ENCODE peak calls at places on chromosome 10, in nine cellular contexts. Y is A549, K is left ventricle myocardium inferior, G is SK-N-SH, L is hepatocyte, O is lower lobe of right lung, B is IMR-90, I is stomach, R is fibroblast of lung. E is an unnamed sample. For H3K9me3, the result is how much of the 10 kb centered on the place peaks cover.

GRCh38 chr10:47299989-47300931 is at the start of gene GDF10:
- DNase-seq in K (no peak), L (peak), Y (no peak), R (peak), G (peak), B (no peak), I (no peak), O (no peak), E (no peak)

GRCh38 chr10:116833986-116834760 is 15.1 kb upstream of the ENO4 start:
- DNase-seq in L (peak), B (no peak), Y (no peak), R (no peak), O (no peak), K (no peak), G (no peak), I (no peak), E (no peak)

GRCh38 chr10:116271593-116272496 is 1.2 kb downstream of the GFRA1 start:
- DNase-seq in O (no peak), Y (peak), B (peak), L (peak), G (peak), I (no peak), K (peak), R (peak), E (no peak)

GRCh38 chr10:90862908-90863514 is 5.2 kb upstream of the HTR7 start:
- DNase-seq in O (no peak), Y (peak), K (no peak), G (peak), R (peak), I (no peak), L (peak), B (peak), E (peak)

GRCh38 chr10:96695366-96695765 is 24.9 kb downstream of the PIK3AP1 start:
- DNase-seq in L (no peak), G (no peak), B (peak), I (no peak), O (no peak), Y (no peak), K (no peak), R (no peak), E (no peak)

GRCh38 chr10:15316877-15317464 is 54.1 kb downstream of the FAM171A1 start:
- DNase-seq in I (no peak), O (no peak), L (no peak), Y (no peak), R (no peak), B (no peak), G (no peak), K (no peak), E (no peak)

GRCh38 chr10:128823201-128823600 is 643.8 kb upstream of the MGMT start:
- DNase-seq in Y (no peak), I (no peak), L (no peak), G (no peak), R (no peak), K (no peak), O (no peak), B (no peak), E (no peak)

GRCh38 chr10:79068203-79068561 is 584 bp upstream of the ZMIZ1 start:
- DNase-seq in L (peak), B (no peak), K (no peak), O (no peak), G (no peak), I (no peak), R (no peak), Y (peak), E (no peak)

GRCh38 chr10:83164134-83164533 is 975.2 kb upstream of the GHITM start:
- DNase-seq in R (peak), I (no peak), O (no peak), B (no peak), Y (no peak), G (no peak), K (no peak), L (no peak), E (no peak)

GRCh38 chr10:71456631-71457030 is 59.9 kb downstream of the CDH23 start:
- DNase-seq in K (no peak), L (no peak), Y (no peak), G (no peak), B (no peak), I (no peak), O (no peak), R (no peak), E (no peak)

GRCh38 chr10:119659951-119660350 is 8.8 kb downstream of the BAG3 start:
- DNase-seq in O (no peak), B (no peak), L (peak), R (no peak), K (peak), Y (no peak), G (no peak), I (no peak), E (no peak)

GRCh38 chr10:34121125-34121973 is 693.7 kb downstream of the PARD3 start:
- DNase-seq in O (no peak), R (no peak), B (no peak), G (no peak), L (no peak), Y (no peak), K (no peak), I (no peak), E (no peak)

GRCh38 chr10:117198088-117198487 is 799 bp downstream of the KCNK18 start:
- DNase-seq in L (no peak), Y (no peak), O (no peak), B (no peak), R (no peak), G (no peak), I (no peak), K (no peak), E (no peak)

GRCh38 chr10:36676321-36677169 is 448.9 kb upstream of the ANKRD30A start:
- DNase-seq in I (no peak), G (peak), Y (no peak), L (no peak), B (peak), O (no peak), R (peak), K (no peak), E (no peak)

GRCh38 chr10:89393898-89394297 is 1.5 kb downstream of the IFIT1 start:
- DNase-seq in G (no peak), L (no peak), B (no peak), Y (no peak), I (no peak), R (no peak), K (no peak), O (no peak), E (no peak)

GRCh38 chr10:97612386-97612785 is 20.9 kb downstream of the MORN4 start:
- DNase-seq in G (peak), R (peak), K (no peak), B (peak), Y (peak), L (peak), O (no peak), I (no peak), E (peak)

GRCh38 chr10:115762029-115762428 is 511.0 kb downstream of the GFRA1 start:
- DNase-seq in K (no peak), L (no peak), O (no peak), B (peak), G (no peak), Y (no peak), I (no peak), R (peak), E (no peak)

GRCh38 chr10:34392641-34393170 is 422.4 kb downstream of the PARD3 start:
- DNase-seq in G (no peak), L (no peak), B (peak), K (no peak), O (no peak), R (no peak), Y (no peak), I (no peak), E (peak)

GRCh38 chr10:103855424-103855823 is at the start of gene SH3PXD2A:
- DNase-seq in G (peak), Y (peak), I (no peak), L (peak), K (peak), O (no peak), B (no peak), R (peak), E (no peak)

GRCh38 chr10:124701435-124701834 is 42.7 kb downstream of the FAM53B start:
- DNase-seq in L (no peak), O (peak), R (peak), B (peak), Y (no peak), K (peak), I (peak), G (no peak), E (no peak)

GRCh38 chr10:74255214-74255613 is 104.2 kb downstream of the ADK start:
- DNase-seq in K (no peak), B (no peak), I (no peak), L (no peak), Y (no peak), G (no peak), R (no peak), O (no peak), E (peak)

GRCh38 chr10:107163904-107164861 is at the start of gene SORCS1:
- DNase-seq in R (peak), L (peak), Y (no peak), K (peak), I (no peak), B (no peak), O (no peak), G (peak), E (no peak)

GRCh38 chr10:86650151-86650550 is 4.2 kb upstream of the OPN4 start:
- DNase-seq in L (no peak), O (no peak), Y (no peak), K (no peak), G (peak), B (no peak), R (no peak), I (peak), E (no peak)

GRCh38 chr10:86361134-86362128 is 5.2 kb downstream of the GRID1 start:
- DNase-seq in R (no peak), L (no peak), B (no peak), I (no peak), G (peak), Y (no peak), K (no peak), O (no peak), E (no peak)

GRCh38 chr10:31836569-31837406 is 91.8 kb downstream of the ARHGAP12 start:
- DNase-seq in R (peak), L (peak), Y (peak), O (no peak), I (no peak), G (peak), B (peak), K (no peak), E (peak)

GRCh38 chr10:132178885-132179545 is 7.7 kb upstream of the DPYSL4 start:
- DNase-seq in K (no peak), Y (no peak), O (no peak), R (no peak), L (no peak), G (no peak), B (no peak), I (no peak), E (no peak)

GRCh38 chr10:97456034-97456685 is 10.2 kb downstream of the ZDHHC16 start:
- DNase-seq in B (no peak), G (no peak), L (no peak), I (no peak), R (peak), K (no peak), O (no peak), Y (no peak), E (no peak)

GRCh38 chr10:119480667-119481066 is 61.9 kb downstream of the RGS10 start:
- DNase-seq in O (no peak), R (no peak), B (no peak), K (no peak), I (no peak), Y (no peak), L (no peak), G (no peak), E (peak)

GRCh38 chr10:126749030-126749655 is 78.7 kb upstream of the C10orf90 start:
- DNase-seq in Y (peak), G (peak), L (peak), I (peak), K (peak), B (peak), O (peak), R (peak), E (peak)

GRCh38 chr10:13218878-13219277 is 15.3 kb downstream of the UCMA start:
- DNase-seq in I (no peak), B (no peak), G (no peak), R (no peak), O (no peak), L (no peak), Y (no peak), K (no peak), E (no peak)

GRCh38 chr10:9209105-9209798 is 1154.8 kb downstream of the GATA3 start:
- DNase-seq in R (peak), I (peak), O (no peak), Y (peak), G (peak), K (peak), B (peak), L (peak), E (peak)

GRCh38 chr10:28382520-28383269 is 79.8 kb upstream of the MPP7 start:
- DNase-seq in K (no peak), O (no peak), L (peak), I (no peak), B (peak), R (peak), G (no peak), Y (no peak), E (no peak)

GRCh38 chr10:6713716-6714115 is 133.6 kb upstream of the PRKCQ start:
- DNase-seq in L (no peak), I (no peak), R (no peak), Y (no peak), K (no peak), O (no peak), G (no peak), B (peak), E (no peak)

GRCh38 chr10:18279202-18279601 is 139.0 kb downstream of the CACNB2 start:
- DNase-seq in R (peak), L (no peak), O (no peak), K (no peak), G (no peak), Y (no peak), B (peak), I (no peak), E (peak)

GRCh38 chr10:132229096-132229495 is 42.3 kb downstream of the DPYSL4 start:
- DNase-seq in O (no peak), K (no peak), I (no peak), R (no peak), B (no peak), Y (no peak), L (no peak), G (no peak), E (no peak)

GRCh38 chr10:76073524-76073923 is 642.1 kb downstream of the LRMDA start:
- DNase-seq in L (no peak), Y (no peak), G (no peak), O (no peak), R (peak), I (no peak), B (no peak), K (no peak), E (no peak)

GRCh38 chr10:119250641-119251314 is 43.4 kb downstream of the GRK5 start:
- DNase-seq in L (no peak), O (no peak), R (peak), K (no peak), I (no peak), Y (no peak), B (peak), G (no peak), E (peak)

GRCh38 chr10:99396471-99396870 is 34.0 kb downstream of the GOT1 start:
- DNase-seq in G (no peak), O (no peak), K (no peak), B (peak), Y (no peak), R (peak), L (peak), I (no peak), E (no peak)

GRCh38 chr10:43644252-43644651 is 4.4 kb downstream of the ZNF32 start:
- DNase-seq in I (no peak), O (no peak), B (peak), L (no peak), Y (no peak), K (no peak), G (no peak), R (peak), E (no peak)
- H3K9me3 ChIP-seq in I (half or more), O (half or more), B (under half), L (half or more), Y (half or more), K (half or more), G (under half), R (under half), E (under half)

GRCh38 chr10:77428776-77429395 is 208.7 kb downstream of the KCNMA1 start:
- DNase-seq in O (peak), K (no peak), L (peak), Y (peak), R (peak), G (no peak), B (peak), I (peak), E (peak)
- TF ChIP-seq CTCF in O (peak), K (peak), L (peak), Y (peak), R (peak), G (peak), B (peak), I (no peak), E (peak)

DNA sequence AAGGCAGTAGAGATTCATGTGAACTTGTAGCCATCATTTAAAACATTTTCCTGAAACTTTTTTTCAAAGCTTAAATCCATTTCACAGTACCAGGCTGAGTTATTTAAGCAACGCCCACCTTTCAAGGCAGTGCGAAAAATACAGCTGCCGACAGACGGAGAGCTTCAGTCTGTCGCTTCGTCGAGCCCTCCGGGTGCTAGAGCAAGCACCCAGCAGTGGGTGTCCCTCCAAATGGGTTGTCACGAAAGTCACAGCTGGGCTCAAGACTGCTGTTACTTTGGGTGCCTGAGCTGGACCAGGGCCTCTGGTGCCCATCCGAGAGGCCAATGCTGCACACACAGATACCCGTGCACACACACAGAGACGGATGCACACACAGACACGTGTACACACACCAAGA is 135.6 kb downstream of the TCERG1L start:
- DNase-seq in L (no peak), R (no peak), K (no peak), O (no peak), I (no peak), Y (no peak), B (no peak), G (no peak), E (no peak)
- H3K9me3 ChIP-seq in L (under half), R (under half), K (under half), O (under half), I (under half), Y (under half), B (half or more), G (under half), E (half or more)

DNA sequence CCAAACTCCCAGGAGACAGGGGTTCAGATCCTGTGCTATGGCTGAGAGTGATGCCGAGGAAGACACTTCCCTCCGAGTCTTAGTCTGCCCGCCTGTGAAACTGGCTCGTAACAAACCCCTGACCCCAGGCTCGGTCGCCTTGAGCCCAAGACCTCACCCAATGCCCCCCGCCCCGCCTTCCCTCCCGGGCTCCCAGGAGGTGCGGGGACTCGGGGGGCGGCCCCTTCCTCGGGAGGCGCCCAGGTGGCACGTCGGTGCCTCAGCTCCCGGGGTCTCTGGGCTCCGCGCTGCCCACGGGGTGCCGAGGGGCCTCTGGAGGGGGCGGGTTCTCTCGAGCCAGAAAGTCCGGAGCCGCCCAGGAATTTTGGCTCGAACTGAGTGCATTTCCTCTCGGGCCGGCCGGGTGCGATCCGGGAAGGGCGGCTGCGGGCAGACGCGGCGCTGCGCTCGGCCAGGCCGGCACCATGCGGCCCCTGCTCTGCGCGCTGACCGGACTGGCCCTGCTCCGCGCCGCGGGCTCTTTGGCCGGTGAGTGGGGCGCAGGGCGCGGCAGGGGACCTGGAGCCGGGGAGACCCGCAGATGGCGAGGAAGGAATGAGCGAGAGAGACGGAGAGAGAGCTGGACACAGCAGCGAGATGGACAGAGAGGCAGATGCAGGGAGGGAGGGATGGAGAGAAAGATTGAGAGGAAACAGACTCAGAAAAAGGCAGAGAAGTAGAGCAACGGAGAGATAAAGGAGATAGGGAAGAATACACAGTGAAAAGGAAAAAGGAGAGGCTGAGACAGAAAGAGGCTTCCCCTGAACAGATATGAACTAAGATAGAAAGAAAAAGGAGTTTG is at the start of gene PLAC9:
- DNase-seq in R (peak), G (peak), L (peak), B (peak), K (peak), Y (peak), O (peak), I (no peak), E (no peak)
- TF ChIP-seq CTCF in R (no peak), G (no peak), L (no peak), B (no peak), K (no peak), Y (no peak), O (no peak), I (no peak), E (no peak)

GRCh38 chr10:37826806-37827205 is 30.6 kb downstream of the ZNF248 start:
- DNase-seq in G (no peak), Y (no peak), B (no peak), K (no peak), R (no peak), L (no peak), I (no peak), O (no peak), E (no peak)

GRCh38 chr10:37831495-37832333 is 25.7 kb downstream of the ZNF248 start:
- DNase-seq in G (no peak), I (no peak), B (no peak), R (peak), K (no peak), L (no peak), Y (no peak), O (no peak), E (no peak)
- H3K9me3 ChIP-seq in G (under half), I (half or more), B (under half), R (under half), K (half or more), L (under half), Y (half or more), O (half or more), E (under half)

DNA sequence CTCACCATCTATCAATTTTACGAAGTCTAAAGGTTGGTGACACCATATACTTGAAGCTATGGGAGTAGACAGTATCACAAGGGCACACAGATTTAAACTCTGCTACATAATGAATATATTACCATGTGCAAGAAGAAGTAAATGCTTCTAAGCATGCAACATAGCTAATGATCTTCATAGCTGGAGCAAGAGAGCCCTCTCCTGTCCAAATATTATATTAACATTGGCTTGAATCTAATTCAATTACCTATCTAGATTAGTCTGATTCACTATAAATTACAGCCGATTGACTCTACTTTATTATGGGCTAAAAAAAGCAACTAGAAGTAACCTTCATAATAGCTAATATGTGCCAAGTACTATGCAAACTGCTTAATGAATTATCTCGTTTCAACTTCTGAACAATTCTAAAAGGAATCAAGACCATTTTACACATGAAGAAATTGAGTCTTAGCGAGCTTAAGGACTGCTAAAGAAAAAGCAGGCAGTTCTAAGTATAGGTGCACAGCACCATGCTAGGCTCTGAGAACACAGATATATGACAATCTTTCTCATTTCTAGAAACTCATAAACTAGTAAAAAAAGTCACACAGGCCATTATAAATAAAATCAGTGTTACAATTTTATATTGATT is 21.9 kb downstream of the FRA10AC1 start:
- DNase-seq in K (no peak), G (peak), L (peak), R (peak), O (no peak), B (peak), I (no peak), Y (peak), E (peak)
- TF ChIP-seq CTCF in K (peak), G (peak), L (peak), R (peak), O (no peak), B (peak), I (no peak), Y (peak), E (peak)